ENCODE peak calls at places on chromosomes 5 and 9, in nine cellular contexts. K, B, G, S, X, Z, L, F and R are unnamed samples.

GRCh38 chr9:36137392-36138004 is 965 bp downstream of the GLIPR2 start:
- DNase-seq in Z (no peak), S (no peak), X (no peak), F (no peak), K (no peak), G (peak; percentile 40), B (peak; percentile 42), L (no peak), R (no peak)

GRCh38 chr5:142636093-142636492 is 49.8 kb downstream of the FGF1 start:
- DNase-seq in L (no peak), S (no peak), K (no peak), X (no peak), G (no peak), F (no peak), Z (no peak), B (peak; percentile 18), R (no peak)

GRCh38 chr5:143233020-143233419 is 170.5 kb downstream of the NR3C1 start:
- DNase-seq in L (no peak), G (no peak), B (no peak), K (no peak), F (no peak), X (no peak), S (no peak), Z (no peak), R (no peak)

GRCh38 chr5:96332535-96333396 is 100.3 kb downstream of the PCSK1 start:
- DNase-seq in G (no peak), X (no peak), L (no peak), Z (no peak), B (no peak), F (no peak), K (no peak), S (no peak), R (no peak)

GRCh38 chr5:43006411-43007202 is 33.5 kb downstream of the ANXA2R start:
- DNase-seq in B (no peak), S (no peak), L (no peak), K (no peak), F (no peak), X (no peak), G (peak; percentile 59), Z (no peak), R (no peak)

GRCh38 chr5:141360685-141361084 is 891 bp downstream of the PCDHGB2 start:
- DNase-seq in B (no peak), L (no peak), F (no peak), X (no peak), G (no peak), Z (no peak), K (no peak), S (no peak), R (no peak)

GRCh38 chr5:74685979-74686631 is 1.1 kb downstream of the HEXB start:
- DNase-seq in L (no peak), F (no peak), G (peak; percentile 49), S (peak; percentile 25), X (no peak), B (no peak), K (no peak), Z (no peak), R (no peak)

GRCh38 chr5:64759960-64760695 is 8.4 kb downstream of the SREK1IP1 start:
- DNase-seq in B (no peak), L (no peak), S (no peak), F (no peak), G (no peak), Z (no peak), X (no peak), K (no peak), R (no peak)

GRCh38 chr9:77469515-77470197 is 178.5 kb downstream of the GNA14 start:
- DNase-seq in G (peak; percentile 42), K (no peak), B (no peak), F (no peak), L (no peak), X (no peak), Z (no peak), S (no peak), R (no peak)

GRCh38 chr5:80406980-80407734 is 707 bp upstream of the ZFYVE16 start:
- DNase-seq in B (peak; percentile 8), K (no peak), F (no peak), Z (no peak), L (no peak), S (no peak), G (peak; percentile 36), X (no peak), R (no peak)

GRCh38 chr9:114413909-114414308 is 26.1 kb upstream of the AKNA start:
- DNase-seq in G (peak; percentile 64), Z (no peak), L (no peak), X (no peak), F (no peak), S (no peak), B (no peak), K (no peak), R (no peak)

GRCh38 chr5:9546973-9547947 is 1.4 kb upstream of the SEMA5A start:
- DNase-seq in S (no peak), K (no peak), X (no peak), G (peak; percentile 79), L (peak; percentile 41), F (no peak), B (no peak), Z (no peak), R (no peak)

GRCh38 chr9:104905931-104906330 is 22.0 kb downstream of the ABCA1 start:
- DNase-seq in K (no peak), F (no peak), L (no peak), B (no peak), X (no peak), S (no peak), Z (no peak), G (peak; percentile 23), R (no peak)

GRCh38 chr5:75336625-75337336 is at the start of gene HMGCR:
- DNase-seq in S (peak; percentile 97), B (peak; percentile 100), G (peak; percentile 99), Z (peak; percentile 92), K (peak; percentile 99), X (peak; percentile 95), F (peak; percentile 96), L (peak; percentile 99), R (peak; percentile 81)

GRCh38 chr5:138653502-138653901 is 78.3 kb upstream of the HSPA9 start:
- DNase-seq in F (no peak), Z (no peak), L (no peak), G (peak; percentile 52), B (no peak), X (no peak), S (no peak), K (peak; percentile 16), R (no peak)

GRCh38 chr5:9543266-9543925 is 2.5 kb downstream of the SEMA5A start:
- DNase-seq in S (no peak), L (no peak), F (no peak), X (no peak), Z (no peak), B (no peak), K (no peak), G (peak; percentile 35), R (no peak)

GRCh38 chr9:114285166-114285867 is 37.6 kb upstream of the ORM1 start:
- DNase-seq in Z (no peak), L (no peak), K (no peak), B (no peak), S (no peak), X (peak; percentile 21), G (peak; percentile 87), F (no peak), R (no peak)

GRCh38 chr9:16458696-16459420 is 411.6 kb downstream of the BNC2 start:
- DNase-seq in B (no peak), L (no peak), K (no peak), X (no peak), F (no peak), G (peak; percentile 55), S (peak; percentile 60), Z (no peak), R (no peak)

GRCh38 chr5:113378960-113379541 is 55.7 kb downstream of the TSSK1B start:
- DNase-seq in Z (peak; percentile 39), X (no peak), B (peak; percentile 79), K (peak; percentile 58), L (peak; percentile 50), G (peak; percentile 75), S (no peak), F (peak; percentile 22), R (peak; percentile 26)